ENCODE peak calls at places on chromosomes 3 and 15, in eight cellular contexts. One of them, this sample, is unnamed.
A peak's percentile ranks its signal among the peaks of the same experiment; 100 is the strongest.

GRCh38 chr3:59374812-59375211 is 325.0 kb upstream of the CFAP20DC start:
- DNase-seq in fibroblast of lung: no peak
- DNase-seq in CD8-positive, alpha-beta memory T cell: no peak
- DNase-seq in HCT116: no peak
- DNase-seq in psoas muscle: no peak
- DNase-seq in transverse colon: peak; percentile 16
- DNase-seq in heart right ventricle: no peak
- DNase-seq in mammary epithelial cell: no peak
- DNase-seq in this sample: no peak

GRCh38 chr15:76311071-76311956 is at the start of gene ETFA:
- DNase-seq in CD8-positive, alpha-beta memory T cell: peak; percentile 78
- DNase-seq in fibroblast of lung: peak; percentile 97
- DNase-seq in transverse colon: peak; percentile 98
- DNase-seq in HCT116: peak; percentile 87
- DNase-seq in heart right ventricle: peak; percentile 97
- DNase-seq in psoas muscle: peak; percentile 99
- DNase-seq in mammary epithelial cell: peak; percentile 92
- DNase-seq in this sample: peak; percentile 98

GRCh38 chr3:10437995-10438901 is 67.1 kb downstream of the ATP2B2 start:
- DNase-seq in heart right ventricle: peak; percentile 28
- DNase-seq in transverse colon: no peak
- DNase-seq in psoas muscle: peak; percentile 66
- DNase-seq in mammary epithelial cell: no peak
- DNase-seq in CD8-positive, alpha-beta memory T cell: no peak
- DNase-seq in HCT116: no peak
- DNase-seq in fibroblast of lung: peak; percentile 86
- DNase-seq in this sample: no peak

GRCh38 chr3:4856136-4856535 is 123.1 kb upstream of the BHLHE40 start:
- DNase-seq in HCT116: no peak
- DNase-seq in transverse colon: no peak
- DNase-seq in psoas muscle: no peak
- DNase-seq in heart right ventricle: no peak
- DNase-seq in CD8-positive, alpha-beta memory T cell: no peak
- DNase-seq in mammary epithelial cell: no peak
- DNase-seq in fibroblast of lung: no peak
- DNase-seq in this sample: no peak

GRCh38 chr15:87731630-87732029 is 524.9 kb downstream of the NTRK3 start:
- DNase-seq in psoas muscle: no peak
- DNase-seq in CD8-positive, alpha-beta memory T cell: no peak
- DNase-seq in transverse colon: no peak
- DNase-seq in heart right ventricle: no peak
- DNase-seq in HCT116: no peak
- DNase-seq in mammary epithelial cell: no peak
- DNase-seq in fibroblast of lung: no peak
- DNase-seq in this sample: no peak

GRCh38 chr3:128260275-128260674 is 107.0 kb downstream of the EEFSEC start:
- DNase-seq in fibroblast of lung: no peak
- DNase-seq in CD8-positive, alpha-beta memory T cell: no peak
- DNase-seq in mammary epithelial cell: no peak
- DNase-seq in heart right ventricle: no peak
- DNase-seq in HCT116: no peak
- DNase-seq in transverse colon: no peak
- DNase-seq in psoas muscle: no peak
- DNase-seq in this sample: no peak

GRCh38 chr3:196399485-196399945 is 32.7 kb downstream of the UBXN7 start:
- DNase-seq in HCT116: peak; percentile 28
- DNase-seq in psoas muscle: no peak
- DNase-seq in mammary epithelial cell: peak; percentile 29
- DNase-seq in heart right ventricle: no peak
- DNase-seq in CD8-positive, alpha-beta memory T cell: no peak
- DNase-seq in transverse colon: no peak
- DNase-seq in fibroblast of lung: no peak
- DNase-seq in this sample: no peak

GRCh38 chr3:101836907-101837598 is 12.3 kb upstream of the NFKBIZ start:
- DNase-seq in mammary epithelial cell: peak; percentile 63
- DNase-seq in transverse colon: no peak
- DNase-seq in heart right ventricle: no peak
- DNase-seq in HCT116: no peak
- DNase-seq in psoas muscle: no peak
- DNase-seq in CD8-positive, alpha-beta memory T cell: no peak
- DNase-seq in fibroblast of lung: peak; percentile 90
- DNase-seq in this sample: no peak

GRCh38 chr3:133237380-133237779 is 162.5 kb upstream of the BFSP2 start:
- DNase-seq in mammary epithelial cell: no peak
- DNase-seq in psoas muscle: no peak
- DNase-seq in heart right ventricle: no peak
- DNase-seq in HCT116: no peak
- DNase-seq in transverse colon: no peak
- DNase-seq in CD8-positive, alpha-beta memory T cell: no peak
- DNase-seq in fibroblast of lung: no peak
- DNase-seq in this sample: no peak

GRCh38 chr3:123949606-123950005 is 11.4 kb downstream of the CCDC14 start:
- DNase-seq in CD8-positive, alpha-beta memory T cell: no peak
- DNase-seq in transverse colon: no peak
- DNase-seq in mammary epithelial cell: peak; percentile 62
- DNase-seq in HCT116: no peak
- DNase-seq in heart right ventricle: no peak
- DNase-seq in fibroblast of lung: peak; percentile 8
- DNase-seq in psoas muscle: no peak
- DNase-seq in this sample: no peak

GRCh38 chr15:52256930-52257733 is 38.5 kb downstream of the MYO5C start:
- DNase-seq in HCT116: no peak
- DNase-seq in heart right ventricle: no peak
- DNase-seq in psoas muscle: no peak
- DNase-seq in CD8-positive, alpha-beta memory T cell: no peak
- DNase-seq in mammary epithelial cell: no peak
- DNase-seq in transverse colon: no peak
- DNase-seq in fibroblast of lung: peak; percentile 15
- DNase-seq in this sample: no peak

GRCh38 chr3:185824467-185825378 is at the start of gene IGF2BP2:
- DNase-seq in psoas muscle: peak; percentile 54
- DNase-seq in mammary epithelial cell: peak; percentile 83
- DNase-seq in fibroblast of lung: peak; percentile 83
- DNase-seq in transverse colon: peak; percentile 87
- DNase-seq in HCT116: no peak
- DNase-seq in heart right ventricle: peak; percentile 49
- DNase-seq in CD8-positive, alpha-beta memory T cell: no peak
- DNase-seq in this sample: peak; percentile 74

GRCh38 chr15:94272251-94272898 is 41.0 kb downstream of the MCTP2 start:
- DNase-seq in HCT116: no peak
- DNase-seq in mammary epithelial cell: no peak
- DNase-seq in fibroblast of lung: no peak
- DNase-seq in CD8-positive, alpha-beta memory T cell: no peak
- DNase-seq in heart right ventricle: no peak
- DNase-seq in transverse colon: no peak
- DNase-seq in psoas muscle: no peak
- DNase-seq in this sample: no peak

GRCh38 chr3:134034005-134034785 is 4.5 kb upstream of the SLCO2A1 start:
- DNase-seq in CD8-positive, alpha-beta memory T cell: no peak
- DNase-seq in transverse colon: no peak
- DNase-seq in heart right ventricle: no peak
- DNase-seq in psoas muscle: no peak
- DNase-seq in mammary epithelial cell: no peak
- DNase-seq in HCT116: no peak
- DNase-seq in fibroblast of lung: peak; percentile 17
- DNase-seq in this sample: no peak

GRCh38 chr3:110341047-110341446 is 730.6 kb upstream of the NECTIN3 start:
- DNase-seq in transverse colon: no peak
- DNase-seq in HCT116: no peak
- DNase-seq in fibroblast of lung: peak; percentile 31
- DNase-seq in psoas muscle: no peak
- DNase-seq in heart right ventricle: no peak
- DNase-seq in mammary epithelial cell: no peak
- DNase-seq in CD8-positive, alpha-beta memory T cell: no peak
- DNase-seq in this sample: no peak

GRCh38 chr15:44836094-44836493 is 99.8 kb downstream of the TRIM69 start:
- DNase-seq in heart right ventricle: no peak
- DNase-seq in CD8-positive, alpha-beta memory T cell: no peak
- DNase-seq in mammary epithelial cell: no peak
- DNase-seq in HCT116: no peak
- DNase-seq in psoas muscle: no peak
- DNase-seq in transverse colon: no peak
- DNase-seq in fibroblast of lung: no peak
- DNase-seq in this sample: no peak

GRCh38 chr3:155233213-155233612 is 60.3 kb downstream of the STRIT1 start:
- DNase-seq in transverse colon: peak; percentile 8
- DNase-seq in psoas muscle: peak; percentile 58
- DNase-seq in HCT116: no peak
- DNase-seq in CD8-positive, alpha-beta memory T cell: no peak
- DNase-seq in heart right ventricle: peak; percentile 76
- DNase-seq in mammary epithelial cell: peak; percentile 69
- DNase-seq in fibroblast of lung: peak; percentile 91
- DNase-seq in this sample: peak; percentile 48

GRCh38 chr3:9008550-9009255 is 45.4 kb upstream of the RAD18 start:
- DNase-seq in mammary epithelial cell: peak; percentile 1
- DNase-seq in transverse colon: no peak
- DNase-seq in fibroblast of lung: no peak
- DNase-seq in HCT116: no peak
- DNase-seq in heart right ventricle: no peak
- DNase-seq in psoas muscle: no peak
- DNase-seq in CD8-positive, alpha-beta memory T cell: no peak
- DNase-seq in this sample: no peak

GRCh38 chr3:6264906-6265305 is 596.0 kb upstream of the GRM7 start:
- DNase-seq in heart right ventricle: no peak
- DNase-seq in psoas muscle: no peak
- DNase-seq in transverse colon: no peak
- DNase-seq in CD8-positive, alpha-beta memory T cell: no peak
- DNase-seq in HCT116: no peak
- DNase-seq in mammary epithelial cell: no peak
- DNase-seq in fibroblast of lung: no peak
- DNase-seq in this sample: no peak

GRCh38 chr3:170738756-170739155 is 131.2 kb downstream of the RPL22L1 start:
- DNase-seq in mammary epithelial cell: no peak
- DNase-seq in psoas muscle: no peak
- DNase-seq in HCT116: no peak
- DNase-seq in CD8-positive, alpha-beta memory T cell: no peak
- DNase-seq in fibroblast of lung: no peak
- DNase-seq in transverse colon: no peak
- DNase-seq in heart right ventricle: no peak
- DNase-seq in this sample: no peak

GRCh38 chr15:58463815-58464697 is 32.3 kb downstream of the LIPC start:
- DNase-seq in heart right ventricle: no peak
- DNase-seq in mammary epithelial cell: no peak
- DNase-seq in CD8-positive, alpha-beta memory T cell: no peak
- DNase-seq in HCT116: no peak
- DNase-seq in transverse colon: no peak
- DNase-seq in fibroblast of lung: no peak
- DNase-seq in psoas muscle: no peak
- DNase-seq in this sample: no peak

GRCh38 chr3:193777524-193777923 is 184.5 kb downstream of the OPA1 start:
- DNase-seq in transverse colon: no peak
- DNase-seq in HCT116: no peak
- DNase-seq in heart right ventricle: no peak
- DNase-seq in CD8-positive, alpha-beta memory T cell: no peak
- DNase-seq in fibroblast of lung: no peak
- DNase-seq in psoas muscle: no peak
- DNase-seq in mammary epithelial cell: no peak
- DNase-seq in this sample: no peak

GRCh38 chr3:111585214-111585613 is 9.9 kb downstream of the ZBED2 start:
- DNase-seq in transverse colon: no peak
- DNase-seq in heart right ventricle: no peak
- DNase-seq in psoas muscle: no peak
- DNase-seq in mammary epithelial cell: peak; percentile 84
- DNase-seq in HCT116: peak; percentile 75
- DNase-seq in CD8-positive, alpha-beta memory T cell: no peak
- DNase-seq in fibroblast of lung: no peak
- DNase-seq in this sample: no peak

GRCh38 chr3:27507111-27507510 is 22.9 kb upstream of the SLC4A7 start:
- DNase-seq in fibroblast of lung: peak; percentile 69
- DNase-seq in HCT116: no peak
- DNase-seq in transverse colon: no peak
- DNase-seq in CD8-positive, alpha-beta memory T cell: no peak
- DNase-seq in psoas muscle: no peak
- DNase-seq in mammary epithelial cell: peak; percentile 40
- DNase-seq in heart right ventricle: no peak
- DNase-seq in this sample: no peak

GRCh38 chr15:40926659-40927496 is 2.3 kb upstream of the DLL4 start:
- DNase-seq in CD8-positive, alpha-beta memory T cell: no peak
- DNase-seq in psoas muscle: no peak
- DNase-seq in HCT116: no peak
- DNase-seq in heart right ventricle: no peak
- DNase-seq in transverse colon: no peak
- DNase-seq in fibroblast of lung: no peak
- DNase-seq in mammary epithelial cell: no peak
- DNase-seq in this sample: no peak
- H3K4me3 ChIP-seq in CD8-positive, alpha-beta memory T cell: peak overlapping the region; percentile 43
- H3K4me3 ChIP-seq in psoas muscle: no peak overlapping the region
- H3K4me3 ChIP-seq in HCT116: no peak overlapping the region
- H3K4me3 ChIP-seq in heart right ventricle: no peak overlapping the region
- H3K4me3 ChIP-seq in transverse colon: no peak overlapping the region
- H3K4me3 ChIP-seq in fibroblast of lung: no peak overlapping the region
- H3K4me3 ChIP-seq in mammary epithelial cell: no peak overlapping the region
- H3K4me3 ChIP-seq in this sample: peak overlapping the region; percentile 77

GRCh38 chr3:100271522-100271921 is 10.7 kb downstream of the TBC1D23 start:
- DNase-seq in heart right ventricle: no peak
- DNase-seq in mammary epithelial cell: no peak
- DNase-seq in CD8-positive, alpha-beta memory T cell: no peak
- DNase-seq in transverse colon: no peak
- DNase-seq in HCT116: no peak
- DNase-seq in psoas muscle: no peak
- DNase-seq in fibroblast of lung: no peak
- DNase-seq in this sample: no peak
- H3K27ac ChIP-seq in heart right ventricle: no peak overlapping the region
- H3K27ac ChIP-seq in mammary epithelial cell: peak overlapping the region; percentile 91
- H3K27ac ChIP-seq in CD8-positive, alpha-beta memory T cell: no peak overlapping the region
- H3K27ac ChIP-seq in transverse colon: no peak overlapping the region
- H3K27ac ChIP-seq in HCT116: no peak overlapping the region
- H3K27ac ChIP-seq in psoas muscle: peak overlapping the region; percentile 99
- H3K27ac ChIP-seq in fibroblast of lung: no peak overlapping the region
- H3K27ac ChIP-seq in this sample: no peak overlapping the region

DNA sequence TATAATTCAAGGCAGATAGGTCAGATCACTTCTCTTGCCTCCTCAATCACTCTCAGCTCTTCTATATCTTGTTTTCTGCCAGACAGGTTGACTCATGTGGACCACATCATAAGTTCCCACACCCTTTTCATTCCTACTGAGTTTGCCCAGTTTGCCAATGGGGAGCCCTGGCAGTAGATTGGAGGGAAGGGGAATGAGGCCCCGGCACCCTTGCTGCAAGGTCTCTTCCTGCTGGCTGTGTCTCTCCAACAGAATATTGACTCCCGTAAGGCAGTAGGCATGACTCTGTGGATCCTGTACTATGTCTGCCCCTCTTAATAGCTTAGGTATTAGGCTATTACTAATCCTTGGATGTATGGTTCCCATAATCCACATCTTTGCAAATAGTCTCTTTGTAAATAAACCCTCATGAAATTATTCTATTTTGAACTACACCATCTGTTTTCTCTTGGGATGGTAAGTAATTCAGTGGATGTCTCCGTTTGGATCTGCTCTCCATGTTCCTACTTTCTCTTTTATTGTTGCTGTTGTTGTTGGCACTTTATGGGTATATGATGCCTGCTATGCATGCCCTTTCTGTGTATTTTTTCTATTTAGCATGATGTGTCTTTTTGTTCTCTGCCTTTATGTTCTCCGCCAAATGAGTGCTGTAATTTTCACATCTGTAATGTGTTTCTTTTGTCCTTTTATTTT is 65.5 kb upstream of the DCBLD2 start:
- DNase-seq in CD8-positive, alpha-beta memory T cell: no peak
- DNase-seq in fibroblast of lung: no peak
- DNase-seq in mammary epithelial cell: peak; percentile 77
- DNase-seq in transverse colon: no peak
- DNase-seq in psoas muscle: no peak
- DNase-seq in HCT116: peak; percentile 93
- DNase-seq in heart right ventricle: no peak
- DNase-seq in this sample: no peak
- H3K4me3 ChIP-seq in CD8-positive, alpha-beta memory T cell: no peak overlapping the region
- H3K4me3 ChIP-seq in fibroblast of lung: no peak overlapping the region
- H3K4me3 ChIP-seq in mammary epithelial cell: no peak overlapping the region
- H3K4me3 ChIP-seq in transverse colon: no peak overlapping the region
- H3K4me3 ChIP-seq in psoas muscle: no peak overlapping the region
- H3K4me3 ChIP-seq in HCT116: peak overlapping the region; percentile 60
- H3K4me3 ChIP-seq in heart right ventricle: no peak overlapping the region
- H3K4me3 ChIP-seq in this sample: no peak overlapping the region

GRCh38 chr3:172685331-172686214 is 25.3 kb downstream of the NCEH1 start:
- DNase-seq in transverse colon: no peak
- DNase-seq in psoas muscle: no peak
- DNase-seq in mammary epithelial cell: peak; percentile 84
- DNase-seq in heart right ventricle: no peak
- DNase-seq in HCT116: no peak
- DNase-seq in CD8-positive, alpha-beta memory T cell: no peak
- DNase-seq in fibroblast of lung: no peak
- DNase-seq in this sample: no peak
- H3K27ac ChIP-seq in transverse colon: no peak overlapping the region
- H3K27ac ChIP-seq in psoas muscle: no peak overlapping the region
- H3K27ac ChIP-seq in mammary epithelial cell: peak overlapping the region; percentile 82
- H3K27ac ChIP-seq in heart right ventricle: no peak overlapping the region
- H3K27ac ChIP-seq in HCT116: no peak overlapping the region
- H3K27ac ChIP-seq in CD8-positive, alpha-beta memory T cell: no peak overlapping the region
- H3K27ac ChIP-seq in fibroblast of lung: no peak overlapping the region
- H3K27ac ChIP-seq in this sample: peak overlapping the region; percentile 90

This sample was measured in left ventricle myocardium inferior.